ENCODE peak calls at places on chromosomes 6 and 20, in nine cellular contexts. S is mammary epithelial cell, C is left ventricle myocardium inferior, Y is ovary, K is HCT116, F is fibroblast of lung, V is psoas muscle, T is SK-N-SH, P is PC-3. A is an unnamed sample.

GRCh38 chr20:58162976-58163375 is 65.5 kb downstream of the ANKRD60 start:
- DNase-seq in S (no peak), C (no peak), Y (no peak), K (no peak), F (no peak), V (no peak), T (no peak), P (no peak), A (no peak)

GRCh38 chr20:62321521-62321948 is 18.7 kb downstream of the ADRM1 start:
- DNase-seq in S (no peak), C (no peak), Y (no peak), K (peak; percentile 31), F (no peak), V (no peak), T (peak; percentile 85), P (peak; percentile 27), A (no peak)

GRCh38 chr20:41654884-41655283 is 36.7 kb upstream of the CHD6 start:
- DNase-seq in S (peak; percentile 5), C (no peak), Y (no peak), K (no peak), F (peak; percentile 7), V (no peak), T (no peak), P (peak; percentile 33), A (no peak)

GRCh38 chr6:35238843-35239289 is 20.7 kb upstream of the ZNF76 start:
- DNase-seq in S (no peak), C (peak; percentile 84), Y (no peak), K (no peak), F (no peak), V (no peak), T (peak; percentile 49), P (no peak), A (no peak)

GRCh38 chr20:62734336-62734735 is 25.7 kb downstream of the NTSR1 start:
- DNase-seq in S (no peak), C (peak; percentile 2), Y (no peak), K (no peak), F (no peak), V (no peak), T (no peak), P (no peak), A (no peak)

GRCh38 chr20:19074828-19075516 is 137.5 kb upstream of the SLC24A3 start:
- DNase-seq in S (no peak), C (peak; percentile 19), Y (no peak), K (no peak), F (no peak), V (no peak), T (no peak), P (peak; percentile 66), A (no peak)

GRCh38 chr20:62409935-62410741 is 3.1 kb upstream of the CABLES2 start:
- DNase-seq in S (no peak), C (peak; percentile 43), Y (peak; percentile 67), K (no peak), F (peak; percentile 16), V (peak; percentile 61), T (peak; percentile 92), P (peak; percentile 59), A (no peak)

GRCh38 chr20:21182832-21183563 is 57.1 kb downstream of the KIZ start:
- DNase-seq in S (peak; percentile 72), C (no peak), Y (peak; percentile 29), K (no peak), F (peak; percentile 87), V (no peak), T (no peak), P (peak; percentile 96), A (peak; percentile 85)

GRCh38 chr20:35726759-35727711 is 15.0 kb downstream of the RBM39 start:
- DNase-seq in S (no peak), C (no peak), Y (no peak), K (no peak), F (no peak), V (no peak), T (no peak), P (no peak), A (no peak)

GRCh38 chr6:158707826-158708225 is 58.0 kb downstream of the SYTL3 start:
- DNase-seq in S (peak; percentile 84), C (peak; percentile 29), Y (peak; percentile 51), K (no peak), F (peak; percentile 70), V (no peak), T (no peak), P (no peak), A (peak; percentile 67)

GRCh38 chr20:58649288-58650180 is 1.5 kb upstream of the STX16 start:
- DNase-seq in S (no peak), C (peak; percentile 39), Y (no peak), K (no peak), F (no peak), V (peak; percentile 56), T (no peak), P (no peak), A (no peak)

GRCh38 chr6:3627501-3627900 is 124.0 kb downstream of the PXDC1 start:
- DNase-seq in S (no peak), C (no peak), Y (no peak), K (no peak), F (no peak), V (no peak), T (no peak), P (no peak), A (no peak)

GRCh38 chr6:3625980-3626533 is 125.5 kb downstream of the PXDC1 start:
- DNase-seq in S (no peak), C (no peak), Y (no peak), K (no peak), F (no peak), V (no peak), T (no peak), P (no peak), A (no peak)

GRCh38 chr6:3623451-3624267 is 127.9 kb downstream of the PXDC1 start:
- DNase-seq in S (no peak), C (no peak), Y (no peak), K (no peak), F (no peak), V (no peak), T (no peak), P (no peak), A (no peak)

GRCh38 chr6:3624268-3625136 is 127.0 kb downstream of the PXDC1 start:
- DNase-seq in S (no peak), C (no peak), Y (no peak), K (no peak), F (no peak), V (no peak), T (no peak), P (no peak), A (no peak)

GRCh38 chr6:3625161-3625979 is 126.1 kb downstream of the PXDC1 start:
- DNase-seq in S (no peak), C (no peak), Y (no peak), K (no peak), F (no peak), V (no peak), T (no peak), P (no peak), A (no peak)
- TF ChIP-seq CTCF in S (no peak), C (no peak), Y (no peak), K (no peak), F (no peak), V (no peak), T (no peak), P (no peak), A (no peak)

GRCh38 chr6:123801067-123801466 is 2.6 kb upstream of the NKAIN2 start:
- DNase-seq in S (no peak), C (no peak), Y (no peak), K (no peak), F (no peak), V (no peak), T (no peak), P (no peak), A (no peak)

GRCh38 chr6:123802351-123802696 is 1.3 kb upstream of the NKAIN2 start:
- DNase-seq in S (no peak), C (no peak), Y (no peak), K (no peak), F (no peak), V (no peak), T (no peak), P (peak; percentile 33), A (no peak)

GRCh38 chr6:123803862-123804681 is at the start of gene NKAIN2:
- DNase-seq in S (peak; percentile 2), C (peak; percentile 20), Y (no peak), K (no peak), F (no peak), V (peak; percentile 80), T (no peak), P (no peak), A (no peak)

GRCh38 chr6:123803456-123803861 is 206 bp upstream of the NKAIN2 start:
- DNase-seq in S (no peak), C (no peak), Y (no peak), K (no peak), F (no peak), V (peak; percentile 42), T (peak; percentile 45), P (no peak), A (no peak)

DNA sequence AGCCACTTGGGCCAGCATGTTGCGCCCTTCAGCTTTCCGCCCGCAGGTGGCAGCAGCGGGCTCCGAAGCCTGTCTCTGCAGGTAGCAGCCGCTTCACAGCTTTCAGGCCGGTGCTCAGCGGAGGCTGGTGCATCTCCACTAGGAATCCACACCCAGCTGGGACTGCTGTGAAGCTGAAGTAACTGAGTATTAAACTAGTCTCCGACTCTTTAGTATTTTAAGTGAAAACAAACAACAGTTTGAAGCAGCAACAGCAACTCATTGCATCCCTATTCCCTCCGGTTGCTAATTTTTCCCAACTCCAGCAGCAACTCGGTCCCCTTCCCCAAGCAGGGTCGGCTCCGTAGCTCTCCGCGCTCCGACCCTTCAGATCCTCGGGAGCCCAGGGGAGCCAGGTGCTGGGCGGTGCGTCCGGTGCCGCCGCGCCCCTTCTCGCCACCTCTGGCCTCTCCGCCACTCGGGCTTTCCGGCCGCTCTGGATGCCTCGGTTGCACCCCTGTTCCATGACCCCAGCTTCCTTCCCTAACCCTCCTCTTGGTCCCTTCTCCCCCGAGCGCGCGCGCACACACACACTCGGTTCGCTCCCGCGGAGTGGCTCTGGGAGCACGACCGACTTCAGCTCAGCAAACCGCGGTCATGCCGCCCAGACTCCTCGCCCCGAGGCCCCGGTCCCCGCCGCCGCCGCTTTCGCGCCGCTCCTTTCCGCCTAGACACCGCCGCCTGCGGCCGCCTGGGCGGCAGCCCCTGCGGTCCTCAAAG is 789 bp upstream of the NKAIN2 start:
- DNase-seq in S (peak; percentile 75), C (peak; percentile 73), Y (peak; percentile 27), K (peak; percentile 22), F (peak; percentile 69), V (peak; percentile 91), T (peak; percentile 79), P (peak; percentile 71), A (peak; percentile 55)
- H3K27ac ChIP-seq in S (no peak overlapping the region), C (no peak overlapping the region), Y (no peak overlapping the region), K (no peak overlapping the region), F (no peak overlapping the region), V (peak overlapping the region; percentile 54), T (no peak overlapping the region), P (no peak overlapping the region), A (no peak overlapping the region)

GRCh38 chr6:117399924-117400323 is 25.8 kb downstream of the ROS1 start:
- DNase-seq in S (peak; percentile 11), C (no peak), Y (no peak), K (no peak), F (no peak), V (no peak), T (peak; percentile 8), P (peak; percentile 41), A (no peak)
- TF ChIP-seq CTCF in S (peak; percentile 14), C (peak; percentile 41), Y (no peak), K (peak; percentile 38), F (peak; percentile 30), V (no peak), T (peak; percentile 54), P (peak; percentile 53), A (peak; percentile 35)

DNA sequence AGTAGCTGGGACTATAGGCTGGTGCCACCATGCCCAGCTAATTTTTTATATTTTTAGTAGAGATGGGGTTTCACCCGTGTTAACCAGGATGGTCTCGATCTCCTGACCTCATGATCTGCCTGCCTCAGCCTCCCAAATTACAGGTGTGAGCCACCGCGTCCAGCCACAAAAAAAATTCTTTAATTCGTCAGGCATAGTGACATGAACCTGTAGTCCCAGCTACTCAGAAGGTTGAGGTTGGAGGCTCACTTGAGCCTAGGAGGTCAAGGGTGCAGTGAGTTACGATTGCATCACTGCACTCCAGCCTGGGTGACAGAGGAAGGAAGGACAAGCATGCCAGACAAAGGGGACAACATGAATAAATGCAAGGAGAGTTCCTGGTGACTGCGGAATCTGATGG is 19.5 kb upstream of the ASXL1 start:
- DNase-seq in S (no peak), C (no peak), Y (no peak), K (no peak), F (no peak), V (no peak), T (no peak), P (no peak), A (no peak)
- H3K27ac ChIP-seq in S (no peak overlapping the region), C (no peak overlapping the region), Y (no peak overlapping the region), K (no peak overlapping the region), F (no peak overlapping the region), V (no peak overlapping the region), T (no peak overlapping the region), P (no peak overlapping the region), A (no peak overlapping the region)

A was measured in astrocyte.